ENCODE peak calls at places on chromosome 3, in seven cellular contexts. W, N, O, D, U, Z and S are unnamed samples.

GRCh38 chr3:69838696-69839515 is 99.6 kb downstream of the MITF start:
- DNase-seq in O (peak), N (no peak), D (no peak), U (no peak), Z (no peak), W (no peak), S (no peak)

GRCh38 chr3:125644036-125645025 is 49.0 kb upstream of the OSBPL11 start:
- DNase-seq in Z (peak), W (peak), O (no peak), U (peak), D (no peak), N (no peak), S (no peak)

GRCh38 chr3:160081958-160082533 is 93.4 kb downstream of the IL12A start:
- DNase-seq in Z (no peak), N (no peak), D (no peak), W (no peak), U (no peak), O (no peak), S (no peak)

GRCh38 chr3:72722930-72723726 is 125.1 kb downstream of the SHQ1 start:
- DNase-seq in Z (peak), W (peak), U (peak), D (no peak), O (peak), N (no peak), S (no peak)

GRCh38 chr3:152474585-152474984 is 205.9 kb downstream of the MBNL1 start:
- DNase-seq in O (peak), W (peak), U (peak), Z (peak), D (no peak), N (no peak), S (no peak)

GRCh38 chr3:65006300-65006739 is 318.5 kb upstream of the ADAMTS9 start:
- DNase-seq in W (peak), Z (peak), D (no peak), O (peak), U (no peak), N (no peak), S (no peak)

GRCh38 chr3:138271189-138271794 is 58.4 kb downstream of the NME9 start:
- DNase-seq in Z (no peak), W (no peak), N (no peak), O (no peak), D (no peak), U (no peak), S (no peak)

GRCh38 chr3:87318609-87319008 is 42.2 kb upstream of the POU1F1 start:
- DNase-seq in W (no peak), Z (peak), O (no peak), N (no peak), D (no peak), U (no peak), S (no peak)

GRCh38 chr3:94269763-94270162 is 206.9 kb downstream of the NSUN3 start:
- DNase-seq in N (no peak), W (no peak), O (peak), U (no peak), Z (no peak), D (no peak), S (no peak)

GRCh38 chr3:55434789-55435188 is 52.3 kb downstream of the WNT5A start:
- DNase-seq in W (no peak), D (no peak), N (no peak), Z (peak), O (peak), U (peak), S (no peak)

GRCh38 chr3:70120360-70120966 is 120.9 kb downstream of the SAMMSON start:
- DNase-seq in W (no peak), N (peak), O (peak), D (peak), U (peak), Z (peak), S (peak)

GRCh38 chr3:46416134-46417119 is 9.4 kb downstream of the CCRL2 start:
- DNase-seq in N (no peak), D (no peak), Z (no peak), W (no peak), U (no peak), O (no peak), S (no peak)

GRCh38 chr3:104437891-104438290 is 928.8 kb upstream of the ALCAM start:
- DNase-seq in O (peak), Z (peak), N (no peak), D (no peak), W (no peak), U (no peak), S (no peak)

GRCh38 chr3:170092907-170093306 is 55.1 kb downstream of the GPR160 start:
- DNase-seq in W (no peak), D (no peak), N (no peak), Z (no peak), O (no peak), U (no peak), S (no peak)

GRCh38 chr3:19151171-19151570 is 2.9 kb downstream of the KCNH8 start:
- DNase-seq in N (no peak), O (no peak), U (no peak), Z (no peak), D (no peak), W (no peak), S (no peak)

GRCh38 chr3:19149388-19149787 is 1.1 kb downstream of the KCNH8 start:
- DNase-seq in O (peak), N (no peak), U (peak), Z (peak), W (no peak), D (no peak), S (no peak)

GRCh38 chr3:19148768-19149091 is 420 bp downstream of the KCNH8 start:
- DNase-seq in O (no peak), U (no peak), N (no peak), Z (no peak), D (no peak), W (no peak), S (no peak)

GRCh38 chr3:19147905-19148767 is at the start of gene KCNH8:
- DNase-seq in N (no peak), D (peak), O (no peak), U (no peak), Z (no peak), W (no peak), S (peak)

DNA sequence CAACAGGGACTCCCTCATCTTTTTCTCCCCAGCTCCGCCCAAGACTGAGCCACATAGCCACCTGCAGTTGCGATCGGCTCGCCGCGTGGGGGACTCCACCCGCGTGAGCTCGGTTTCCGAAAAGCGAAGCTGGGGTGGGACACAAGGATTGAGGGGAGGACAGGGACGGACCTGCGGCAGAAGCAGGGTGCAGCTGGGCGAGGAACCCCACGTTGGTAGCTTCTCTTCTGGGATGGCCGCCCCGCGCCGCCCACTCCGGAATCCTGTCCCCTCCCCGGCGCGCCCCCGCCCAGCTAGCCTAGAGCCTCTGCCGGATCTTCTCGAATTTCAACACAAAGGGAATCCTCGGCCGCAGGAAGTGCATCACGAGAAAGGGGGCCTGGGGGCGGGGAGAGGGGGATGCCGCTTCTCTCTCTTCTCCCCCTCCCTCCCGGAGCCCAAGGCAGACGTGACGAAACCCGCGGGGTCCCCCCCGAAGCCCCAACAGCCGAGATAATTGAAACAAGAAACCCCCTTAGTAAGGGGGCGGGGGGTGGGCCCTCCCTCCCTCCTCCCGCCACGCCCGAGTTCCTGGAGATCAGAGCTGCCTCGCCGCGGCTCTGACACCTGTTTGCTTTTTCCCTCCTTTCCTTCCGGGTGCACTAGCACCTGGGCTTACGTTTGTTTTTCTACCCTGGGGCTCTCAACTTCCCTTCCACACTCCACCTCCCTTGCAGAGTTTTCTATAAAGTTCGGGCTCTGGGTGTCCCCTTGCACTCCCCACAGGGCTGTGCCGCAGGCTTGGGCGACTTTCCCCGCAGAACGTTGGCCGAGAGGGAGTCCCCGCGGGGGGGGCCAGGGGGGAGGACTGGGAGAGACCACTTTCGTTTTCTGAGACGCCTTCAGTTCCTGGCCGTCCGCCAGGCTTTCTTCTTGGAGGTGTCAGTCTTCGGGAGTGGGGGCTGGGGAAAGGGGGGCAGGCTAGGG is 1.3 kb upstream of the KCNH8 start:
- DNase-seq in W (no peak), U (peak), N (peak), Z (peak), D (peak), O (peak), S (peak)
- TF ChIP-seq CTCF in W (peak), U (peak), N (peak), Z (peak), D (peak), O (peak), S (peak)

GRCh38 chr3:16070707-16071106 is 103.8 kb upstream of the GALNT15 start:
- DNase-seq in W (no peak), D (no peak), Z (no peak), U (no peak), N (no peak), O (no peak), S (no peak)
- TF ChIP-seq CTCF in W (no peak), D (no peak), Z (no peak), U (no peak), N (no peak), O (no peak), S (no peak)

GRCh38 chr3:12541625-12542024 is 3.7 kb downstream of the MKRN2OS start:
- DNase-seq in Z (no peak), W (no peak), D (no peak), N (no peak), U (no peak), O (no peak), S (peak)

GRCh38 chr3:12532182-12532581 is 13.1 kb downstream of the MKRN2OS start:
- DNase-seq in W (no peak), N (no peak), D (no peak), Z (no peak), O (no peak), U (no peak), S (no peak)

GRCh38 chr3:12536423-12536822 is 8.9 kb downstream of the MKRN2OS start:
- DNase-seq in W (no peak), U (no peak), O (no peak), D (no peak), N (no peak), Z (peak), S (no peak)
- TF ChIP-seq CTCF in W (peak), U (no peak), O (peak), D (no peak), N (no peak), Z (peak), S (no peak)

GRCh38 chr3:16663852-16664712 is 58.9 kb upstream of the DAZL start:
- DNase-seq in U (no peak), O (no peak), W (no peak), N (no peak), Z (no peak), D (no peak), S (peak)

GRCh38 chr3:16658933-16659793 is 53.9 kb upstream of the DAZL start:
- DNase-seq in U (no peak), Z (no peak), W (no peak), N (no peak), O (no peak), D (no peak), S (no peak)

GRCh38 chr3:16653712-16654111 is 48.5 kb upstream of the DAZL start:
- DNase-seq in W (no peak), U (no peak), N (no peak), O (no peak), Z (no peak), D (no peak), S (no peak)

DNA sequence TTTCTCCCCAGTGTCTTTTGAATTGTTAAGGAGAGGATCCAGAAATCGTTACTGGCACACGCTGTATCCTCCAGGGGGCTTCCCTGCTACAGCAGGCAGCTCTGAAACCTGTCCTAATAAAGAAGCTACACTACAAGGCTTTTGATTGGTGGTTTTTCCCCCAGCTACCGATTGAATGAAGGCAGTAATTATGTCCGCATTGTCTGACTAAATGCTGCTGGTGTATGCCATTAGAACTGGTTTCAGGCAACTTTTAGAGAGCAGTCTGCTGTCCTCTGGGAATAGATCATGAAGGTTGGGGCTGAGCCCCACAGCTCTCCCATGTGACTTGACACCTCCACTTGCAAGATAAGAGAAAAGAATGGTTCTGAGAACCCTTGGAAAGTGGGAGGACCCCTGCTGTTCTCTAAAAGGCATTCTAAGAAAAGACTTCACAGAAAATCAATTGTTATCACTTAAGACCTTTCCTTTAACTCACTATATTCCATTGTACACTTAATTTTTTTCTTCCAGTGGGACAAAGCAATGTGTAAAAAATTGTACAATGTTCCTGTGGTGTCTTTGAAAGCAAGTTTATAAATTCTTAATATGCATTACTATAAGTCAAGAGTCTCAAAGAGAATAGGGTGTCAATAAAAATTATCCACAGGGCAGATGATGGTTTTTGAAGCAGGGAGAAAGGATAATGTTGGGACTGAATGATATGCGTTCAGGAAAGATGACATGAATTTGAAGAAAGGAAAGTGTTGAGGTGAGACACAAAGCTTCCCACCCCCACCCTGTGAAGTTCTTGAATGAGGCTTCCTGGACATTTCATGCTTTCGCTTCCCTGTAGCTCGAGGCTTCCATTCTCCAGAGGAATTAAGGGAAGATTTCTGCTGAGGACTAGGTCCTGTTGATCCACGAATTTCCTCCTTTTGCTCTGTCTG is 53.0 kb upstream of the DAZL start:
- DNase-seq in U (no peak), D (no peak), O (no peak), Z (no peak), W (no peak), N (no peak), S (peak)
- TF ChIP-seq CTCF in U (no peak), D (no peak), O (peak), Z (peak), W (no peak), N (peak), S (no peak)

GRCh38 chr3:119918992-119919933 is 137.4 kb downstream of the NR1I2 start:
- DNase-seq in N (no peak), O (no peak), W (no peak), U (no peak), D (no peak), Z (peak), S (no peak)
- TF ChIP-seq CTCF in N (no peak), O (peak), W (no peak), U (no peak), D (no peak), Z (no peak), S (peak)

DNA sequence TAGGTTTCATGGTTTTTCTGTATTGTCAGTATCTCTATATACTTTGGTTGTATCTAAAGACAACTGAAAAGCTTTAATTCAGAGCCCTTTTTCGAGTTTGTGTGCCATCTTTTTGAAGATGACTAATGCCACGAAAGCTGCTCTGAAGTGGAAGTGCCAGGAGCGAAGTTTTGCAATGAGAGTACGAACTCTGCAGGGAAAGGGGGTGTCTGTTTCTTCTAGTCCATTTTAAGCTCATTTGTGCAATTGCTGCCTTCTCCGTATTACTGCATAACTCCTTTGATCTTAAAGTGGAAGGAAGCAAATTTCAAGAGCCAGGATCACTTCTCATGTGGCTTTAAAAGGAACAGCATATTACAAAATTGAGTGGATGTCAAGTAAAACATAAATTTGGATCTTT is 245.3 kb downstream of the FEZF2 start:
- DNase-seq in Z (peak), N (no peak), U (no peak), W (no peak), O (no peak), D (no peak), S (no peak)
- TF ChIP-seq CTCF in Z (no peak), N (no peak), U (no peak), W (no peak), O (no peak), D (no peak), S (no peak)

GRCh38 chr3:37601832-37602231 is 259.8 kb upstream of the CTDSPL start:
- DNase-seq in U (no peak), O (no peak), D (no peak), N (no peak), W (no peak), Z (no peak), S (no peak)
- TF ChIP-seq CTCF in U (no peak), O (no peak), D (no peak), N (no peak), W (no peak), Z (no peak), S (no peak)

GRCh38 chr3:43742935-43743334 is 52.2 kb downstream of the ABHD5 start:
- DNase-seq in U (no peak), D (no peak), O (peak), W (no peak), Z (peak), N (no peak), S (no peak)
- TF ChIP-seq CTCF in U (peak), D (no peak), O (peak), W (peak), Z (peak), N (peak), S (no peak)

GRCh38 chr3:188959013-188959412 is 212.8 kb upstream of the TPRG1 start:
- DNase-seq in N (no peak), W (no peak), O (no peak), D (no peak), U (no peak), Z (no peak), S (no peak)
- TF ChIP-seq CTCF in N (no peak), W (no peak), O (no peak), D (no peak), U (no peak), Z (no peak), S (no peak)

GRCh38 chr3:163273694-163274093 is 1777.1 kb downstream of the OTOL1 start:
- DNase-seq in O (no peak), D (no peak), Z (no peak), U (no peak), N (no peak), W (no peak), S (no peak)
- TF ChIP-seq CTCF in O (no peak), D (no peak), Z (no peak), U (no peak), N (no peak), W (no peak), S (no peak)